ENCODE peak calls at places on chromosomes 2 and 18, in five cellular contexts. One of them, this sample, is unnamed.

GRCh38 chr18:63890950-63891304 is 3.4 kb downstream of the SERPINB2 start:
- DNase-seq in SJSA1: no peak
- DNase-seq in heart left ventricle: no peak
- DNase-seq in RWPE1: no peak
- DNase-seq in kidney: no peak
- DNase-seq in this sample: no peak

GRCh38 chr2:194819367-194819766 is 837.7 kb upstream of the SLC39A10 start:
- DNase-seq in SJSA1: no peak
- DNase-seq in heart left ventricle: no peak
- DNase-seq in RWPE1: no peak
- DNase-seq in kidney: no peak
- DNase-seq in this sample: no peak

GRCh38 chr2:186201371-186201770 is 284.7 kb upstream of the ZC3H15 start:
- DNase-seq in SJSA1: no peak
- DNase-seq in heart left ventricle: no peak
- DNase-seq in RWPE1: no peak
- DNase-seq in kidney: no peak
- DNase-seq in this sample: no peak

GRCh38 chr2:164782323-164782722 is 59.3 kb downstream of the COBLL1 start:
- DNase-seq in SJSA1: no peak
- DNase-seq in heart left ventricle: no peak
- DNase-seq in RWPE1: peak; percentile 30
- DNase-seq in kidney: no peak
- DNase-seq in this sample: no peak

GRCh38 chr2:127060264-127060945 is 46.5 kb downstream of the BIN1 start:
- DNase-seq in SJSA1: no peak
- DNase-seq in heart left ventricle: no peak
- DNase-seq in RWPE1: no peak
- DNase-seq in kidney: no peak
- DNase-seq in this sample: no peak

GRCh38 chr2:160910681-160911080 is 249.5 kb upstream of the TANK start:
- DNase-seq in SJSA1: no peak
- DNase-seq in heart left ventricle: no peak
- DNase-seq in RWPE1: no peak
- DNase-seq in kidney: no peak
- DNase-seq in this sample: no peak

GRCh38 chr2:72198532-72199241 is 51.0 kb upstream of the CYP26B1 start:
- DNase-seq in SJSA1: no peak
- DNase-seq in heart left ventricle: no peak
- DNase-seq in RWPE1: peak; percentile 19
- DNase-seq in kidney: no peak
- DNase-seq in this sample: no peak

GRCh38 chr2:230798769-230799399 is 65.9 kb upstream of the ITM2C start:
- DNase-seq in SJSA1: no peak
- DNase-seq in heart left ventricle: no peak
- DNase-seq in RWPE1: peak; percentile 30
- DNase-seq in kidney: no peak
- DNase-seq in this sample: no peak

GRCh38 chr2:176552456-176553135 is 283.4 kb downstream of the MTX2 start:
- DNase-seq in SJSA1: no peak
- DNase-seq in heart left ventricle: no peak
- DNase-seq in RWPE1: no peak
- DNase-seq in kidney: no peak
- DNase-seq in this sample: no peak

GRCh38 chr2:38427053-38427452 is 50.0 kb upstream of the ATL2 start:
- DNase-seq in SJSA1: no peak
- DNase-seq in heart left ventricle: no peak
- DNase-seq in RWPE1: no peak
- DNase-seq in kidney: no peak
- DNase-seq in this sample: no peak

GRCh38 chr2:100196786-100197494 is 54.5 kb upstream of the AFF3 start:
- DNase-seq in SJSA1: no peak
- DNase-seq in heart left ventricle: no peak
- DNase-seq in RWPE1: no peak
- DNase-seq in kidney: peak; percentile 88
- DNase-seq in this sample: no peak

GRCh38 chr2:26711457-26712155 is 19.1 kb downstream of the KCNK3 start:
- DNase-seq in SJSA1: no peak
- DNase-seq in heart left ventricle: no peak
- DNase-seq in RWPE1: no peak
- DNase-seq in kidney: peak; percentile 21
- DNase-seq in this sample: no peak

GRCh38 chr2:45274190-45274926 is 265.1 kb upstream of the SIX2 start:
- DNase-seq in SJSA1: no peak
- DNase-seq in heart left ventricle: no peak
- DNase-seq in RWPE1: no peak
- DNase-seq in kidney: no peak
- DNase-seq in this sample: no peak

GRCh38 chr18:74222710-74223497 is 68.9 kb downstream of the CYB5A start:
- DNase-seq in SJSA1: no peak
- DNase-seq in heart left ventricle: no peak
- DNase-seq in RWPE1: no peak
- DNase-seq in kidney: no peak
- DNase-seq in this sample: no peak

GRCh38 chr2:33723322-33723721 is 124.2 kb upstream of the FAM98A start:
- DNase-seq in SJSA1: no peak
- DNase-seq in heart left ventricle: no peak
- DNase-seq in RWPE1: no peak
- DNase-seq in kidney: no peak
- DNase-seq in this sample: no peak

GRCh38 chr18:54192900-54193299 is 31.6 kb downstream of the MBD2 start:
- DNase-seq in SJSA1: no peak
- DNase-seq in heart left ventricle: no peak
- DNase-seq in RWPE1: peak; percentile 14
- DNase-seq in kidney: no peak
- DNase-seq in this sample: no peak

GRCh38 chr2:241692448-241692847 is 5.8 kb upstream of the DTYMK start:
- DNase-seq in SJSA1: no peak
- DNase-seq in heart left ventricle: no peak
- DNase-seq in RWPE1: peak; percentile 25
- DNase-seq in kidney: no peak
- DNase-seq in this sample: no peak

GRCh38 chr2:112691761-112692370 is 29.0 kb upstream of the NT5DC4 start:
- DNase-seq in SJSA1: peak; percentile 4
- DNase-seq in heart left ventricle: no peak
- DNase-seq in RWPE1: no peak
- DNase-seq in kidney: no peak
- DNase-seq in this sample: no peak

GRCh38 chr2:120419073-120419472 is 73.1 kb downstream of the INHBB start:
- DNase-seq in SJSA1: no peak
- DNase-seq in heart left ventricle: peak; percentile 76
- DNase-seq in RWPE1: no peak
- DNase-seq in kidney: no peak
- DNase-seq in this sample: no peak

GRCh38 chr18:78962098-78962497 is 17.5 kb upstream of the SALL3 start:
- DNase-seq in SJSA1: no peak
- DNase-seq in heart left ventricle: no peak
- DNase-seq in RWPE1: no peak
- DNase-seq in kidney: no peak
- DNase-seq in this sample: no peak

GRCh38 chr2:235614900-235615712 is 121.3 kb downstream of the AGAP1 start:
- DNase-seq in SJSA1: no peak
- DNase-seq in heart left ventricle: peak; percentile 82
- DNase-seq in RWPE1: no peak
- DNase-seq in kidney: no peak
- DNase-seq in this sample: peak; percentile 77

GRCh38 chr2:191051825-191052778 is 38.1 kb upstream of the STAT1 start:
- DNase-seq in SJSA1: no peak
- DNase-seq in heart left ventricle: no peak
- DNase-seq in RWPE1: peak; percentile 48
- DNase-seq in kidney: no peak
- DNase-seq in this sample: no peak

GRCh38 chr2:199581504-199581903 is 123.8 kb upstream of the SATB2 start:
- DNase-seq in SJSA1: no peak
- DNase-seq in heart left ventricle: no peak
- DNase-seq in RWPE1: no peak
- DNase-seq in kidney: no peak
- DNase-seq in this sample: no peak

GRCh38 chr2:19801367-19802087 is 100.3 kb downstream of the TTC32 start:
- DNase-seq in SJSA1: peak; percentile 95
- DNase-seq in heart left ventricle: peak; percentile 95
- DNase-seq in RWPE1: peak; percentile 93
- DNase-seq in kidney: peak; percentile 96
- DNase-seq in this sample: no peak

GRCh38 chr2:84946204-84947009 is 24.6 kb upstream of the KCMF1 start:
- DNase-seq in SJSA1: peak; percentile 86
- DNase-seq in heart left ventricle: no peak
- DNase-seq in RWPE1: peak; percentile 93
- DNase-seq in kidney: peak; percentile 80
- DNase-seq in this sample: no peak

GRCh38 chr2:171009386-171009785 is 80.3 kb downstream of the GORASP2 start:
- DNase-seq in SJSA1: no peak
- DNase-seq in heart left ventricle: no peak
- DNase-seq in RWPE1: no peak
- DNase-seq in kidney: no peak
- DNase-seq in this sample: no peak

DNA sequence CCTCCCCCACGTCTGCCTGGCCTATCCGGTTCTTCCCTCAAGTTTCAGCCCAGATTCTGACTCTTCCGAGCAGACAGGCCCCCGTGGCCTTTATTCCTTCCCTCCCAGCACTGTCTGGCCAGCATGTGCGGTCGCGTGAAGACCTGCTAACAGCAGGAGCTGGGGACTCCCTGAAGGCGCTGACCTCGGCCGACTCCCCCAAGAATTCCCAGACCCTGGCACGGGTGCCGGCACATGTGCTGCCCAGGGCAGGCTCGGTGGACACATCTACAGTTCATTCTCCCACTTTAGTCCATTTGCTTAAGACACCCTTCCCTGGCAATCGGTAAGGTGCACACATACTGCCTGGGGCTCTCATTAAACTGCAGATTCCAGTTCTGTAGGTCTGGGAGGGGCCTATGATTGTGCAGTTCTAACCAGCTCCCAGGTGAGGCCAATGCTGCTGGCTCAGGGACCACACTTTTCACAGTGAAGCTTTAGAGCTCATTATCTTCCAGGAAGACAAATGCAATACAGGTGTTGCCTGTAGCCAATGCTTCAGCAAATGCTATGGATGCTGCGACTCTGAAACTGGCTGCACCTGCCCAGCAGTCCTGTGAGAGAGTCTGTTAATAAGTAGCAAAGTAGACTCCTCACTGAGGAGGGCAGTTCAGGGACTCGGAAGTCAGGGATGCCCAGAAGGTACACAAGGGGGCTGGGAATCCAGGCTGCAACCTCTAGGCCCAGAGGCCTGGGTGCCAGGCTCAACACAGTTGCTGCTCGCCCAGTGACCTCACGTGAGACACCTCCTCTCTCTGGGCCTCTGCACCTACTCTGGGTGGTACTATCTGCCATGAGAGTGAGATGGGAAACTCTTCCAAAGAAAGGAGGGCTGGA is 45.4 kb upstream of the TAF1B start:
- DNase-seq in SJSA1: no peak
- DNase-seq in heart left ventricle: peak; percentile 23
- DNase-seq in RWPE1: peak; percentile 33
- DNase-seq in kidney: peak; percentile 77
- DNase-seq in this sample: no peak
- H3K27ac ChIP-seq in SJSA1: no peak overlapping the region
- H3K27ac ChIP-seq in heart left ventricle: no peak overlapping the region
- H3K27ac ChIP-seq in RWPE1: peak overlapping the region; percentile 47
- H3K27ac ChIP-seq in kidney: peak overlapping the region; percentile 47
- H3K27ac ChIP-seq in this sample: no peak overlapping the region

GRCh38 chr2:98805412-98806265 is 74.7 kb upstream of the MGAT4A start:
- DNase-seq in SJSA1: no peak
- DNase-seq in heart left ventricle: peak; percentile 47
- DNase-seq in RWPE1: peak; percentile 52
- DNase-seq in kidney: no peak
- DNase-seq in this sample: no peak
- H3K27ac ChIP-seq in SJSA1: no peak overlapping the region
- H3K27ac ChIP-seq in heart left ventricle: peak overlapping the region; percentile 48
- H3K27ac ChIP-seq in RWPE1: peak overlapping the region; percentile 89
- H3K27ac ChIP-seq in kidney: no peak overlapping the region
- H3K27ac ChIP-seq in this sample: peak overlapping the region; percentile 39

DNA sequence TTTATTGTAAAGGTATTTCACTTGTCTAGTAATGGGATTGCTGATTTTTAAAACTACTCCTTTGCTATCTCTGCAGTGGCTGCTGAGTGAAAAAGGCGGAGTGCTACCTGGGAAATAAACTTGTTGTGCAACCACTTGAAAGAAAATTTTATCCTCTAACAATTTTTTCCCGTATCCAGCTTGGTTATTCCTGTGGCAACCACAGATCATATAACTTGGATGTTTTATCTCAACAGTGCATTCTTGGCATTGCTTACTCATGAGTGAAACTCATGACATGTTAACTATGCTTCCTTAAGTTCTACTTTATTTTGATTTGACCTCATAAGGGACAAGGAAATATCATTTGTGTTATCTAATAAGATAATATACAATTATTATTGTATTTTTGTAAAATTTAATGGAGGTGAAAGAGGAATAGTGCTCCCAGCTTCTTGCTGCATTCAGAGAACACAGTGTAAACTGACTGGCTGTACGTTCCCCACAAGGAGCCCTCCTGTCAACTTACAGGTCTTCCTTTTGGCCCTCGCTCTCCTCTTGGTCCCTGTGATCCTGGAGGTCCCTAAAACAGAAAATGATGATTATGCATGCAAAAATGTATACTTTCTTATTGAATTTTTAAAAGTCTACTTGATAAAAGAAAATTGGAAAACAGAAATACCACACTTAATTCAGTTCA is 82.7 kb downstream of the COL5A2 start:
- DNase-seq in SJSA1: peak; percentile 52
- DNase-seq in heart left ventricle: no peak
- DNase-seq in RWPE1: peak; percentile 27
- DNase-seq in kidney: no peak
- DNase-seq in this sample: no peak
- H3K27ac ChIP-seq in SJSA1: peak overlapping the region; percentile 78
- H3K27ac ChIP-seq in heart left ventricle: no peak overlapping the region
- H3K27ac ChIP-seq in RWPE1: peak overlapping the region; percentile 56
- H3K27ac ChIP-seq in kidney: no peak overlapping the region
- H3K27ac ChIP-seq in this sample: no peak overlapping the region

GRCh38 chr2:105376010-105376409 is 22.8 kb downstream of the FHL2 start:
- DNase-seq in SJSA1: no peak
- DNase-seq in heart left ventricle: no peak
- DNase-seq in RWPE1: no peak
- DNase-seq in kidney: no peak
- DNase-seq in this sample: no peak

GRCh38 chr2:105378921-105379383 is 19.9 kb downstream of the FHL2 start:
- DNase-seq in SJSA1: no peak
- DNase-seq in heart left ventricle: peak; percentile 41
- DNase-seq in RWPE1: no peak
- DNase-seq in kidney: no peak
- DNase-seq in this sample: no peak

GRCh38 chr2:105376789-105377231 is 22.0 kb downstream of the FHL2 start:
- DNase-seq in SJSA1: peak; percentile 72
- DNase-seq in heart left ventricle: no peak
- DNase-seq in RWPE1: no peak
- DNase-seq in kidney: no peak
- DNase-seq in this sample: no peak

GRCh38 chr2:105378276-105378840 is 20.5 kb downstream of the FHL2 start:
- DNase-seq in SJSA1: no peak
- DNase-seq in heart left ventricle: peak; percentile 29
- DNase-seq in RWPE1: no peak
- DNase-seq in kidney: no peak
- DNase-seq in this sample: no peak

DNA sequence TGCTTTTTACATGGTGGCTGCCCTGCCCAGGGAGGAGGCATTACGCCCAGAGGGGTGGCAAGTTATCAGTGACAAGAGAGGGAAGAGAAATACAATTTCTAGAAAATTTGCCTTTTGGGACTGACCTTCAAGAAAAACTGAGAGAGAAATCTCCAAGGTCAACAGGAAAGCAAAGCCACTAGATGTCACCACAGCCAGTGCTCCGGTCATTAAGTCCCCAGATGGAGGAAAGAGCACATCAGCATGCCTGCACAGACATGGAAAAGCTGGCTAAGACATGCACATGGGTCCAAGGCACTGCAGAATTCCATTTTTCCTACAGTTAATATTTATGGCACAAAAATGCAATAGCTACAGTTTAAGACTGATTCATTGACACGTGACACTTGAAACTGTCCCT is 21.0 kb downstream of the FHL2 start:
- DNase-seq in SJSA1: no peak
- DNase-seq in heart left ventricle: peak; percentile 26
- DNase-seq in RWPE1: no peak
- DNase-seq in kidney: no peak
- DNase-seq in this sample: no peak
- H3K27ac ChIP-seq in SJSA1: peak overlapping the region; percentile 92
- H3K27ac ChIP-seq in heart left ventricle: peak overlapping the region; percentile 76
- H3K27ac ChIP-seq in RWPE1: peak overlapping the region; percentile 19
- H3K27ac ChIP-seq in kidney: no peak overlapping the region
- H3K27ac ChIP-seq in this sample: no peak overlapping the region

This sample was measured in substantia nigra.